ENCODE peak calls at places on chromosomes 4 and X, in seven cellular contexts. I is Peyer's patch, F is heart left ventricle, O is fibroblast of lung, W is aorta, X is stomach, R is transverse colon. J is an unnamed sample. For H3K4me1, the result is how much of the 10 kb centered on the place peaks cover.

GRCh38 chrX:16487620-16488380 is 162.2 kb upstream of the S100G start:
- DNase-seq in I (no peak), F (no peak), O (peak), W (no peak), X (no peak), R (no peak), J (no peak)

GRCh38 chr4:150176559-150176958 is 98.3 kb downstream of the DCLK2 start:
- DNase-seq in I (no peak), F (no peak), O (peak), W (no peak), X (no peak), R (no peak), J (no peak)

GRCh38 chr4:138561906-138562305 is 319.8 kb upstream of the SLC7A11 start:
- DNase-seq in I (no peak), F (peak), O (no peak), W (peak), X (no peak), R (no peak), J (no peak)

GRCh38 chrX:46298821-46299220 is 246.4 kb downstream of the ZNF674 start:
- DNase-seq in I (no peak), F (no peak), O (peak), W (no peak), X (no peak), R (no peak), J (no peak)

GRCh38 chrX:48890296-48890925 is 7.2 kb downstream of the TIMM17B start:
- DNase-seq in I (no peak), F (no peak), O (no peak), W (peak), X (no peak), R (no peak), J (no peak)

GRCh38 chr4:88138561-88138960 is 19.9 kb downstream of the ABCG2 start:
- DNase-seq in I (no peak), F (no peak), O (peak), W (no peak), X (no peak), R (no peak), J (no peak)

GRCh38 chrX:150035531-150035930 is 97.2 kb upstream of the EOLA2 start:
- DNase-seq in I (no peak), F (no peak), O (peak), W (no peak), X (no peak), R (no peak), J (peak)

GRCh38 chr4:153249199-153250154 is 45.2 kb downstream of the TRIM2 start:
- DNase-seq in I (peak), F (peak), O (peak), W (peak), X (peak), R (peak), J (peak)

GRCh38 chr4:16752150-16752549 is 146.3 kb downstream of the LDB2 start:
- DNase-seq in I (no peak), F (no peak), O (no peak), W (no peak), X (no peak), R (no peak), J (no peak)

GRCh38 chr4:40713798-40714197 is 36.0 kb upstream of the NSUN7 start:
- DNase-seq in I (no peak), F (no peak), O (no peak), W (no peak), X (no peak), R (no peak), J (peak)

GRCh38 chrX:65932173-65933084 is 107.5 kb downstream of the VSIG4 start:
- DNase-seq in I (no peak), F (no peak), O (no peak), W (no peak), X (no peak), R (peak), J (peak)

GRCh38 chrX:17519349-17519748 is 144.3 kb downstream of the NHS start:
- DNase-seq in I (peak), F (peak), O (no peak), W (peak), X (no peak), R (peak), J (no peak)

DNA sequence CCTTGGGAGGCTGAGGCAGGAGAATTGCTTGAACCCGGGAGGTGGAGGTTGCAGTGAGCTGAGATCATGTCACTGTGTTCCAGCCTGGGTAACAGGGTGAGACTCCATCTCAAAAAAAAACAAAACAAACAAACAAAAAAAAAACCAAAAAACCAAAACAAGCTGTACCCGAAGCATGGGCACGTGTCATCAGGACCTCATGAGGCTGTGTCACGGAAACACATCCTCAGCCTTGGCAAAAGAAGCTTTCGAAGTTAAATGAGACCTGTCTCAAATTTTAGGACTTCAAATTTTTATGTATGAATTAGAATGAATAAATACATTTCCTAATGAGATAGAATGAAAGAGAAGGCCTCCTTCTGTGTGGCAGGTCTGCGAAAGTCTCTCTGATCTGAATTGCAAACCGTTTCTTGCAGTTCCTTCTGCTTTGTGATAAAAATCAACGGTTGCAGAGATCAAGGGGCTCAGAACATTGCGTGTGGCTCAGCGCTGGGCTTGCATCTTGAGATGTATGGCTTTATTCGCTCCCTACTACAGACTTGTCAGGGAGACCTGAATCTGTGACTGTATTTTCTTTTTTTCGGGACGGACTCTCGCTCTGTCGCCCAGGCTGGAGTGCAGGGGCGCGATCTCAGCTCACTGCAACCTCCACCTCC is 19.5 kb upstream of the CRLF2 start:
- DNase-seq in I (no peak), F (no peak), O (no peak), W (peak), X (no peak), R (no peak), J (no peak)
- H3K27ac ChIP-seq in I (no peak), F (no peak), O (no peak), W (no peak), X (no peak), R (no peak), J (no peak)

GRCh38 chrX:136662104-136662503 is 14.1 kb downstream of the CD40LG start:
- DNase-seq in I (peak), F (no peak), O (no peak), W (no peak), X (no peak), R (no peak), J (peak)
- H3K4me1 ChIP-seq in I (under half), F (under half), O (under half), W (under half), X (under half), R (under half), J (under half)

GRCh38 chrX:9286234-9286633 is 178.6 kb upstream of the TBL1X start:
- DNase-seq in I (no peak), F (no peak), O (no peak), W (no peak), X (no peak), R (no peak), J (no peak)
- H3K4me3 ChIP-seq in I (no peak), F (no peak), O (no peak), W (no peak), X (no peak), R (no peak), J (no peak)

GRCh38 chr4:74230902-74231499 is 73.1 kb downstream of the MTHFD2L start:
- DNase-seq in I (no peak), F (peak), O (peak), W (no peak), X (peak), R (peak), J (peak)
- H3K27ac ChIP-seq in I (no peak), F (peak), O (peak), W (no peak), X (no peak), R (peak), J (no peak)

GRCh38 chrX:39818750-39819149 is 279.0 kb downstream of the BCOR start:
- DNase-seq in I (no peak), F (no peak), O (no peak), W (no peak), X (no peak), R (no peak), J (no peak)
- H3K4me1 ChIP-seq in I (under half), F (under half), O (under half), W (under half), X (under half), R (under half), J (under half)

DNA sequence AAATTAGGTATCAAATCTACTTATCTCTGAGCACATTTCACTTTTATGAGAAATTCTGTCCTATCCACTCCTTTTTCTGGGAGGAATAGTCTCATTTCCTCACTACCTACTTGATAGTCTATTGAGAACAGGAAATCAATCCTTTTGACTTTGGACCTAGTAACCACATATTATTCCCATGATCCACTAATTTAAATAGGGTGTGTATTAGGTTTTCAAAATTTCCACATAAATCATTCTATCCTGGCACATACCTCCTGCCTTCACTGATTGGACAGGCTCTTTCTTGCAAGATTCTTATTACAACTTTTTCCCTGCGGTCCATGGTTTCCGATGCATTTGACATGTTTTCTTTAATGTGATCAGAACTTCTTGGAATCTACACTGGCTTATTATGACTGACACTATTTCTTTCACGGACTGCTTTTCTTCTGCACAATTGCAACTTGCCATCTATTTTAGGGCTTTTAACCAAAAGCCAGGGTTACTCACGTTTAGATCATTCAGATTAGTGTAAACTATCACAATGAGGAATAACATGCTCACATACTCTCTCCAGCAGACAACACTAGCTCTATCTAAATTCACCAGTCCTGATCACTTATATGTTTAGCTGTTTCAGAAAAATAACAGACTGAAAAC is 419.9 kb upstream of the SLIT2 start:
- DNase-seq in I (no peak), F (no peak), O (peak), W (no peak), X (no peak), R (no peak), J (no peak)
- H3K4me3 ChIP-seq in I (no peak), F (no peak), O (peak), W (no peak), X (no peak), R (no peak), J (no peak)

DNA sequence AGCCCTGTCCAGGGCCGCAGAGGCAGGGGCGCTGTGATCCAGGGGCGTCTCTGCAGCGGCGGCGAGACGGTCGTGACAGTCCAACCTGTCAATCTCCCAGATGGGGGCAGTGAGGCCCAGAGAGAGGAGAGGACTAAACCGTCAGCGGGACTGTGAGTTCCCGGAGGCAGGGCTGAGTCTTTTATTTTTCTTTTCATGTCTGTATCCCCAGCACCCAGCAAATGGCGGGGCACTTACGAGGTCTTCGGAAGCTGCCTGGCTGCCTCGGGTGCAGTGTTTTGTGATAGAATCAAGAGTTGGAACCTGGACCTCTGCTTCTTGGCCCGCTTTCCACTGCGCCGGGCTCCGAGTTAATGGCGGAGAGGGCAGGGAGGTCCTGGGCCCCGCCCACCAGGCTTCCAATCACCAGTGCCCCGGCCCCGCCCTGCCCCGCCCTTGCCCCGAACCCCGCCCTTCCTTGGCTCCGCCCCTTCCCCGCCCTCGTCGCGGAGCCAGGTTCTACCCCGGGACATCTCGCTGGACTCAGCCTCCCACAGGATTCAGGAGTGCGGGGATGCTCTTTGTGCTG is 35.3 kb upstream of the GRPEL1 start:
- DNase-seq in I (peak), F (peak), O (peak), W (peak), X (peak), R (peak), J (peak)
- H3K27ac ChIP-seq in I (peak), F (peak), O (peak), W (peak), X (peak), R (peak), J (peak)

GRCh38 chr4:75002381-75002780 is 69.5 kb downstream of the PARM1 start:
- DNase-seq in I (no peak), F (no peak), O (no peak), W (no peak), X (no peak), R (no peak), J (no peak)
- H3K4me1 ChIP-seq in I (under half), F (under half), O (under half), W (under half), X (under half), R (under half), J (under half)